ENCODE peak calls at places on chromosomes 1 and 21, in seven cellular contexts. Z is K562, H is HCT116, P is mesenchymal stem cell, K is SK-N-SH, L is MM.1S, D is PC-3. O is an unnamed sample. For H3K9me3, the result is how much of the 10 kb centered on the place peaks cover.

GRCh38 chr1:97094257-97094972 is 372.8 kb downstream of the PTBP2 start:
- DNase-seq in Z (no peak), H (no peak), P (peak), K (no peak), L (no peak), D (peak), O (peak)

GRCh38 chr21:45985471-45986315 is 4.1 kb downstream of the COL6A1 start:
- DNase-seq in Z (no peak), H (no peak), P (no peak), K (no peak), L (no peak), D (no peak), O (no peak)

GRCh38 chr1:183032122-183032921 is 9.1 kb downstream of the LAMC1 start:
- DNase-seq in Z (no peak), H (no peak), P (peak), K (no peak), L (no peak), D (peak), O (no peak)

GRCh38 chr1:153610334-153611023 is 2.5 kb downstream of the S100A16 start:
- DNase-seq in Z (peak), H (no peak), P (no peak), K (no peak), L (no peak), D (peak), O (peak)

GRCh38 chr1:211680752-211681327 is 5.4 kb upstream of the NEK2 start:
- DNase-seq in Z (peak), H (peak), P (peak), K (peak), L (peak), D (peak), O (peak)

GRCh38 chr1:10857689-10858088 is 61.2 kb upstream of the CASZ1 start:
- DNase-seq in Z (no peak), H (no peak), P (no peak), K (no peak), L (no peak), D (no peak), O (no peak)

GRCh38 chr1:193143285-193143684 is 21.5 kb downstream of the CDC73 start:
- DNase-seq in Z (no peak), H (no peak), P (peak), K (no peak), L (no peak), D (peak), O (no peak)

GRCh38 chr21:45385549-45386050 is 19.4 kb upstream of the COL18A1 start:
- DNase-seq in Z (no peak), H (no peak), P (no peak), K (no peak), L (no peak), D (no peak), O (no peak)

GRCh38 chr1:64133036-64133435 is 70.4 kb upstream of the UBE2U start:
- DNase-seq in Z (no peak), H (peak), P (peak), K (no peak), L (no peak), D (peak), O (peak)

GRCh38 chr1:175274368-175274767 is 81.8 kb upstream of the KIAA0040 start:
- DNase-seq in Z (no peak), H (no peak), P (no peak), K (no peak), L (peak), D (no peak), O (no peak)

GRCh38 chr1:222654849-222655248 is 37.0 kb downstream of the MIA3 start:
- DNase-seq in Z (no peak), H (no peak), P (peak), K (no peak), L (peak), D (no peak), O (peak)

GRCh38 chr1:21774835-21775541 is 8.0 kb downstream of the USP48 start:
- DNase-seq in Z (no peak), H (no peak), P (no peak), K (no peak), L (no peak), D (no peak), O (no peak)
- H3K9ac ChIP-seq in Z (no peak), H (no peak), P (no peak), K (no peak), L (no peak), D (no peak), O (no peak)

GRCh38 chr21:15362458-15362857 is 297.7 kb upstream of the NRIP1 start:
- DNase-seq in Z (no peak), H (no peak), P (no peak), K (no peak), L (no peak), D (no peak), O (no peak)
- H3K9me3 ChIP-seq in Z (under half), H (under half), P (under half), K (under half), L (under half), D (under half), O (under half)

GRCh38 chr1:14888374-14888773 is 265.2 kb upstream of the TMEM51 start:
- DNase-seq in Z (no peak), H (no peak), P (no peak), K (no peak), L (no peak), D (no peak), O (no peak)
- H3K9ac ChIP-seq in Z (no peak), H (no peak), P (no peak), K (no peak), L (no peak), D (no peak), O (no peak)

GRCh38 chr1:4130096-4130495 is 230.0 kb upstream of the C1orf174 start:
- DNase-seq in Z (no peak), H (no peak), P (no peak), K (no peak), L (no peak), D (no peak), O (no peak)

GRCh38 chr1:4128616-4129015 is 228.5 kb upstream of the C1orf174 start:
- DNase-seq in Z (no peak), H (no peak), P (no peak), K (no peak), L (no peak), D (no peak), O (no peak)

GRCh38 chr1:4126731-4127594 is 226.9 kb upstream of the C1orf174 start:
- DNase-seq in Z (peak), H (no peak), P (no peak), K (no peak), L (no peak), D (no peak), O (no peak)

GRCh38 chr1:4129693-4130092 is 229.6 kb upstream of the C1orf174 start:
- DNase-seq in Z (no peak), H (no peak), P (no peak), K (no peak), L (no peak), D (no peak), O (no peak)

DNA sequence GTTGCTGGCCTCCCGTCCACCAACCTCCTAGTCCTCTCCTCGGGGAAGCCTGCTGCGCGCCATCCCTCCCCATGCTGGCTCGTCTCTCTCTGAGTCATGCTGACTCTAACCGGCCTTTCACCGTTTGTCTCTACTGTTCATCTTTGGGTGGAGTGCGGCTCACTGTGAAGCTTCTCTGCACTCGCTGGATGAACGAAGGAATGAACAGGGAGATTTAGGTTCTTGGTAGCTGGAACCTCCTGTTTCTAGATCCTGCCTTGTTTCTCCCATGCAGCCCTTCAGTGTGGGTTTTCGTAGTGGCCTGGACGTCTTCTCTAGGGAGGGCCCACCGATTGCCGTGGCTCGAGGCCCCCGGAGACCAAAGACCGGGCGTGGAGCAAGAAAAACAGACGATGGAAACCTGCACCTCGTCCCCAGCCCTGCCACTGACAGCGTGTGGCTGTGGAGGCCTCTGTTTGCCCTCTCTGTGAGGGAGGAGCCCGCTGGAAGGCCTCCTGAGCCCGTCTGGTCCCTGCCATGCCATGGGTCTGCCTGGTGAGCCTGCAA is 227.6 kb upstream of the C1orf174 start:
- DNase-seq in Z (no peak), H (no peak), P (no peak), K (no peak), L (no peak), D (no peak), O (no peak)
- H3K9me3 ChIP-seq in Z (under half), H (under half), P (under half), K (under half), L (under half), D (under half), O (under half)

GRCh38 chr1:69167876-69168275 is 399.8 kb upstream of the LRRC7 start:
- DNase-seq in Z (no peak), H (no peak), P (no peak), K (no peak), L (no peak), D (peak), O (peak)
- H3K9ac ChIP-seq in Z (no peak), H (no peak), P (no peak), K (no peak), L (no peak), D (no peak), O (no peak)

O was measured in astrocyte.